ENCODE peak calls at places on chromosomes 1 and 21, in five cellular contexts. S is small intestine, B is ovary, A is A673, X is astrocyte. P is an unnamed sample. For H3K9me3, the result is how much of the 10 kb centered on the place peaks cover.

GRCh38 chr1:179380299-179380698 is 14.5 kb downstream of the AXDND1 start:
- DNase-seq in S (no peak), B (no peak), A (no peak), X (no peak), P (no peak)

GRCh38 chr21:28752131-28752530 is 240.5 kb downstream of the LTN1 start:
- DNase-seq in S (no peak), B (no peak), A (no peak), X (no peak), P (no peak)

GRCh38 chr1:177302365-177303044 is 131.7 kb downstream of the BRINP2 start:
- DNase-seq in S (no peak), B (no peak), A (peak), X (no peak), P (no peak)

GRCh38 chr1:88800382-88801051 is 90.8 kb downstream of the GTF2B start:
- DNase-seq in S (peak), B (no peak), A (peak), X (peak), P (no peak)

GRCh38 chr1:242568666-242569065 is 44.2 kb upstream of the PLD5 start:
- DNase-seq in S (no peak), B (no peak), A (no peak), X (no peak), P (no peak)

GRCh38 chr1:6384962-6385672 is 8.4 kb downstream of the ACOT7 start:
- DNase-seq in S (no peak), B (no peak), A (no peak), X (no peak), P (peak)

GRCh38 chr1:113388017-113388620 is 2.2 kb upstream of the MAGI3 start:
- DNase-seq in S (no peak), B (no peak), A (no peak), X (no peak), P (no peak)

GRCh38 chr1:50901872-50902271 is 58.2 kb downstream of the FAF1 start:
- DNase-seq in S (no peak), B (no peak), A (no peak), X (peak), P (no peak)

GRCh38 chr1:61254629-61255323 is 172.4 kb downstream of the NFIA start:
- DNase-seq in S (peak), B (peak), A (peak), X (no peak), P (peak)

GRCh38 chr1:151612506-151613274 is 840 bp downstream of the SNX27 start:
- DNase-seq in S (no peak), B (peak), A (peak), X (peak), P (peak)

GRCh38 chr1:29121516-29121937 is 2.2 kb downstream of the TMEM200B start:
- DNase-seq in S (no peak), B (peak), A (peak), X (no peak), P (no peak)

GRCh38 chr1:157626099-157626498 is 28.2 kb upstream of the FCRL4 start:
- DNase-seq in S (peak), B (no peak), A (peak), X (no peak), P (no peak)

GRCh38 chr1:118154220-118154619 is 30.8 kb downstream of the SPAG17 start:
- DNase-seq in S (no peak), B (no peak), A (peak), X (no peak), P (no peak)

GRCh38 chr1:21891621-21892479 is 45.3 kb downstream of the HSPG2 start:
- DNase-seq in S (no peak), B (no peak), A (no peak), X (no peak), P (no peak)

GRCh38 chr1:27491748-27492700 is 2.1 kb upstream of the WASF2 start:
- DNase-seq in S (no peak), B (peak), A (no peak), X (peak), P (peak)

GRCh38 chr1:175129644-175129996 is 62.0 kb downstream of the TNN start:
- DNase-seq in S (peak), B (no peak), A (no peak), X (no peak), P (no peak)

GRCh38 chr1:39141925-39142324 is 62.6 kb upstream of the MACF1 start:
- DNase-seq in S (no peak), B (no peak), A (no peak), X (peak), P (no peak)

GRCh38 chr1:182955596-182956588 is 2.9 kb upstream of the SHCBP1L start:
- DNase-seq in S (no peak), B (no peak), A (no peak), X (peak), P (no peak)

GRCh38 chr1:233673947-233674431 is 60.1 kb downstream of the KCNK1 start:
- DNase-seq in S (peak), B (no peak), A (no peak), X (no peak), P (no peak)

GRCh38 chr1:54081306-54082270 is 28.2 kb downstream of the TCEANC2 start:
- DNase-seq in S (peak), B (peak), A (peak), X (peak), P (peak)

GRCh38 chr1:63674865-63675815 is 81.9 kb downstream of the PGM1 start:
- DNase-seq in S (no peak), B (peak), A (no peak), X (peak), P (no peak)

GRCh38 chr21:45136927-45137611 is 62.7 kb downstream of the ADARB1 start:
- DNase-seq in S (peak), B (peak), A (peak), X (peak), P (peak)

GRCh38 chr1:21573971-21574458 is 64.8 kb downstream of the ALPL start:
- DNase-seq in S (peak), B (peak), A (peak), X (peak), P (peak)

GRCh38 chr1:156251527-156251926 is 3.7 kb upstream of the PAQR6 start:
- DNase-seq in S (no peak), B (no peak), A (no peak), X (no peak), P (no peak)

DNA sequence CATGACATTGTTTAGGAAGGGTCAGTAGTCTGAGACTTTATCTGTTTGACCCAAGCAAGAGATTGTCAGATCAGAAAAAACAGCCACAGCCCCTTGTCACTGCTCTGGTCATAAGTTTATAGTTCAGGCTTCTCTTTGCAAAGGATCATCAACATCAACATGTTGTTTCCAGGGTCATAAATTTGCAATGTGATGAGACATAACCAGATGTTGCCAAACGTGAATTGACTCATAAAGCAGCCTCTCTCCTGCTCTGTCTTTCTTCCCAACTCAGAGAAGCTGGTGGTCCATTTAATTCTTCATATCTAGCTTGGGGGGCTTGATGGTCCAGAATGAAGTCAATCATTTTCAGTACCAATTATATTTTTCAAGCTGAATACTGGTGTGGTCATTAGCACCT is 507.2 kb upstream of the PBX1 start:
- DNase-seq in S (no peak), B (no peak), A (no peak), X (no peak), P (no peak)
- H3K9me3 ChIP-seq in S (under half), B (under half), A (under half), X (under half), P (under half)

DNA sequence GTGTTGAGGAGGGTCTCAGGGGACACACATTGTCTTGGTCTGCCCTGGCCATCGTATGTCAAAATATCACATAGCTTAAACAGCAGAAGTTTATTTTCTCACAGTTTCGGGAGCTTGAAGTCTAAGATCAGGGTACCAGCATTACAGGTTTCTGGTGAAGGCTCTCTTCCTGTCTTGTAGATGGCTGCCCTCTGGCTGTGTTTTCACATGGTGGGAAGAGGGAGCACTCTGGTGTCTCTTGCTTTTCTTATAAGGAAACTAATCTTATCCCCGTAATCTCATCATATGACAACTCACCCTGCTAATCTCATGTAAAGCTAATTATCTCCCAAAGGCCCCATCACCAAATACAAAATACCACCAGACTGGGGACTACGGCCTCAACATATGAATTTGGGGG is 246.9 kb upstream of the ST6GALNAC5 start:
- DNase-seq in S (no peak), B (no peak), A (no peak), X (no peak), P (no peak)
- H3K9me3 ChIP-seq in S (under half), B (under half), A (under half), X (under half), P (under half)

GRCh38 chr1:49050041-49050440 is 273.4 kb upstream of the BEND5 start:
- DNase-seq in S (no peak), B (no peak), A (no peak), X (no peak), P (no peak)

GRCh38 chr1:49046305-49046704 is 269.6 kb upstream of the BEND5 start:
- DNase-seq in S (no peak), B (no peak), A (no peak), X (no peak), P (no peak)

GRCh38 chr1:49048188-49048587 is 271.5 kb upstream of the BEND5 start:
- DNase-seq in S (no peak), B (no peak), A (peak), X (no peak), P (no peak)

GRCh38 chr1:49052102-49052501 is 275.4 kb upstream of the BEND5 start:
- DNase-seq in S (no peak), B (no peak), A (peak), X (no peak), P (no peak)

DNA sequence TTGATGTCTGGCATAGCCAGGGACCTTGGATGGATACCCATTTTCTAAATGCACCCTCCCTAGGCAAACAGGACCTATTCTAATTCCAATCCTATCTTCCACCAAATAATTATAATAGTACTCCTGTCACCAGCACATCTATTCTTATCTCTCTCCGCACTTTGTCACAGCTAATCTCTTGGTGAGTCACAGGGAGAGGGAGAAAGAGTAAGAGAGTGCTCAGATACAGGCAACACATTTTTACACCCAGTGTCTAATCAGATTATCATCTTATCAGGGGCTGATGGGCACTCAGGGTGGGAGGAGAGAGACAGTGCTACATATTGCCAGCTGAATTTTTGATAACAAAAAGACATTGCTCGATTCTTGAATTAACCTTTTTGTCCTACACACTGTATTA is 275.0 kb upstream of the BEND5 start:
- DNase-seq in S (no peak), B (no peak), A (peak), X (peak), P (no peak)
- H3K9me3 ChIP-seq in S (under half), B (under half), A (under half), X (under half), P (under half)

GRCh38 chr21:46597031-46597430 is 7.9 kb downstream of the S100B start:
- DNase-seq in S (no peak), B (no peak), A (no peak), X (no peak), P (peak)
- H3K9me3 ChIP-seq in S (under half), B (under half), A (under half), X (under half), P (under half)

GRCh38 chr1:79207331-79207730 is 200.8 kb upstream of the ADGRL4 start:
- DNase-seq in S (no peak), B (no peak), A (no peak), X (no peak), P (no peak)
- H3K9me3 ChIP-seq in S (under half), B (under half), A (under half), X (under half), P (under half)

GRCh38 chr1:56970280-56970679 is 4.5 kb upstream of the C8B start:
- DNase-seq in S (no peak), B (no peak), A (no peak), X (no peak), P (no peak)
- H3K9me3 ChIP-seq in S (under half), B (under half), A (under half), X (under half), P (under half)

DNA sequence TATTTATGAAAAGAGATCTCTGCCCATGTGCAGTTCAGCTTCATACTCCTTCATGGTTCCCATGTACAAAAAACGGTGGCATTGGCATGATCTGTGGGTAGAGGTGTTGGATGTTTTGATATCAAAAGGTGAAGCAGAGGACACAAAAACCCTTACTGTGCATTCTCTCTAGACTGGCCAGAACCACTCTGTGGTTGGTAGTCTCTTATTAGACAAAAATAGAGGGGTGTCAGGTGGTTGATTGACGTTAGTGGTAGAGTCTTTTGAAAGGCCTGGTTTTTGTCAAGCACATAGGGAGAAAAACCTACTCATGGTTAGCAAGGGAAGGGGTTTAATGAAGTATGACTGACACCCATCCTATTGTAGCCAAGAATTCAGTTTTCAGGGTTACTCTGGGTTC is 400.0 kb upstream of the TMPRSS15 start:
- DNase-seq in S (no peak), B (no peak), A (no peak), X (no peak), P (no peak)
- H3K9me3 ChIP-seq in S (under half), B (under half), A (under half), X (under half), P (under half)

GRCh38 chr1:33061827-33062226 is 19.1 kb upstream of the AZIN2 start:
- DNase-seq in S (no peak), B (no peak), A (no peak), X (no peak), P (no peak)
- H3K9me3 ChIP-seq in S (under half), B (under half), A (under half), X (under half), P (under half)

GRCh38 chr1:232409584-232409983 is 220.3 kb downstream of the SIPA1L2 start:
- DNase-seq in S (no peak), B (no peak), A (no peak), X (no peak), P (no peak)

GRCh38 chr1:232404981-232405380 is 225.0 kb downstream of the SIPA1L2 start:
- DNase-seq in S (no peak), B (no peak), A (no peak), X (no peak), P (no peak)

GRCh38 chr1:232403017-232403714 is 226.8 kb downstream of the SIPA1L2 start:
- DNase-seq in S (no peak), B (no peak), A (no peak), X (no peak), P (no peak)

GRCh38 chr1:232407120-232407519 is 222.8 kb downstream of the SIPA1L2 start:
- DNase-seq in S (no peak), B (no peak), A (no peak), X (no peak), P (no peak)

GRCh38 chr1:232404227-232404626 is 225.7 kb downstream of the SIPA1L2 start:
- DNase-seq in S (no peak), B (no peak), A (no peak), X (no peak), P (no peak)
- H3K9me3 ChIP-seq in S (under half), B (under half), A (under half), X (under half), P (under half)

GRCh38 chr1:167924553-167925223 is 10.8 kb upstream of the ADCY10 start:
- DNase-seq in S (no peak), B (no peak), A (no peak), X (no peak), P (no peak)
- H3K9me3 ChIP-seq in S (under half), B (under half), A (under half), X (under half), P (under half)

P was measured in aorta.